ENCODE peak calls at places on chromosomes 3 and 15, in five cellular contexts. O is transverse colon, V is right cardiac atrium, Q is GM23248, B is hepatocyte. P is an unnamed sample.

GRCh38 chr3:13544293-13544831 is 4.6 kb upstream of the FBLN2 start:
- DNase-seq in O (no peak), V (peak), Q (peak), B (no peak), P (no peak)

GRCh38 chr3:176074096-176074495 is 1123.2 kb downstream of the TBL1XR1 start:
- DNase-seq in O (no peak), V (no peak), Q (no peak), B (no peak), P (no peak)

GRCh38 chr3:196684548-196685407 is 27.3 kb downstream of the CEP19 start:
- DNase-seq in O (peak), V (no peak), Q (peak), B (peak), P (peak)

GRCh38 chr3:13135811-13136321 is 62.6 kb upstream of the IQSEC1 start:
- DNase-seq in O (no peak), V (no peak), Q (no peak), B (no peak), P (no peak)

GRCh38 chr3:60972599-60972998 is 278.7 kb downstream of the FHIT start:
- DNase-seq in O (no peak), V (no peak), Q (no peak), B (no peak), P (no peak)

GRCh38 chr15:57668074-57668473 is 38.4 kb upstream of the POLR2M start:
- DNase-seq in O (no peak), V (no peak), Q (no peak), B (no peak), P (no peak)

GRCh38 chr15:90839187-90840071 is 29.0 kb upstream of the FURIN start:
- DNase-seq in O (peak), V (no peak), Q (no peak), B (peak), P (no peak)

GRCh38 chr3:64381369-64381768 is 156.1 kb upstream of the PRICKLE2 start:
- DNase-seq in O (no peak), V (no peak), Q (no peak), B (no peak), P (no peak)

GRCh38 chr3:33544126-33544525 is 103.9 kb upstream of the UBP1 start:
- DNase-seq in O (no peak), V (no peak), Q (peak), B (no peak), P (no peak)

GRCh38 chr3:185423178-185423577 is 60.2 kb downstream of the MAP3K13 start:
- DNase-seq in O (peak), V (no peak), Q (peak), B (no peak), P (no peak)

GRCh38 chr3:54957711-54958110 is 29.9 kb upstream of the LRTM1 start:
- DNase-seq in O (no peak), V (no peak), Q (no peak), B (no peak), P (no peak)

GRCh38 chr3:31710123-31710841 is 177.6 kb downstream of the STT3B start:
- DNase-seq in O (no peak), V (no peak), Q (no peak), B (no peak), P (no peak)
- H3K27ac ChIP-seq in O (no peak), V (no peak), Q (no peak), B (no peak), P (no peak)

DNA sequence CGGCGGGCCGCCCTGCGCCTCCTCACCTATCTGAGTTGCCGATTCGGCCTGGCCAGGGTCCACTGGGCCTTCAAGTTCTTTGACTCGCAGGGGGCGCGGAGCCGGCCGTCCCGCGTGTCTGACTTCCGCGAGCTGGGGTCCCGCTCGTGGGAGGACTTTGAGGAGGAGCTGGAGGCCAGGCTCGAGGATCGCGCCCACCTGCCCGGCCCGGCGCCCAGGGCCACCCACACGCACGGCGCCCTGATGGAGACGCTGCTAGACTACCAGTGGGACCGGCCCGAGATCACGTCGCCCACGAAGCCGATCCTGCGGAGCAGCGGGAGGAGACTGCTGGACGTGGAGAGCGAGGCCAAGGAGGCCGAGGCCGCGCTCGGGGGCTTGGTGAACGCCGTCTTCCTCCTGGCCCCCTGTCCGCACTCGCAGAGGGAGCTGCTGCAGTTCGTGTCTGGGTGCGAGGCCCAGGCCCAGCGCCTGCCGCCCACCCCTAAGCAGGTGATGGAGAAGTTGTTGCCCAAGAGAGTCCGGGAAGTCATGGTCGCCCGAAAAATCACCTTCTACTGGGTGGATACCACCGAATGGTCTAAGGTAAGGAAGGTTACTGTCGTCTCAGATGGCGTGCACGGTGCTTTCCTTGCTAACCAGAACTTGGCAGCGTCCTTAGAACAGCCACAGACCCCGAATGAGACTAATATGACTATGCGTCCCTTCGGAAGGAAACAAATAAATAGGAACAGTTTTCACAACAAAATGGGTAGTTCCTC is 567 bp downstream of the TICRR start:
- DNase-seq in O (no peak), V (no peak), Q (peak), B (peak), P (no peak)
- H3K27ac ChIP-seq in O (peak), V (no peak), Q (no peak), B (no peak), P (no peak)

DNA sequence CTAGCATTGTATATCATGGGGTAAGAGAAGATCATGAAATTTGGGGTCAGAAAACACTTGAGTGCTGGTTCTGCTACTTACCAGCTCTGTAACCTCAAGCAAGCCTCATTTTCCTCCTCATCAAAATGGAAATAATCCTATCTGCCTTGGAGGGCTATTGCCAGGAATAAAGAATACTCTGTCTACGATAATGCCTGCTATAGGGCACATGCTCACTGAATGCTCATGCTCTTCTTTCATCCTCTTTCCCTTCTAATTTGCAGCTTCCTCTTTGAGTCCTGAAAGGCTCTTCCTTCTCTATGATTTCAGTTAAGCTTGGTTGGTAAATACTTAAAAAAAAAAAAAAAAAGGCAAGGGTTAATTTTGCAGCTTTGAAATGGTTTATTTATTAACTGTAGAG is 12.8 kb downstream of the RTP1 start:
- DNase-seq in O (no peak), V (no peak), Q (no peak), B (no peak), P (no peak)
- H3K27ac ChIP-seq in O (peak), V (no peak), Q (peak), B (no peak), P (no peak)

GRCh38 chr15:85615930-85616329 is 178.8 kb downstream of the KLHL25 start:
- DNase-seq in O (no peak), V (no peak), Q (peak), B (peak), P (no peak)
- H3K27ac ChIP-seq in O (peak), V (no peak), Q (peak), B (no peak), P (no peak)

GRCh38 chr3:65412591-65412990 is 626.1 kb downstream of the MAGI1 start:
- DNase-seq in O (peak), V (peak), Q (no peak), B (peak), P (no peak)

GRCh38 chr3:65406470-65406869 is 632.2 kb downstream of the MAGI1 start:
- DNase-seq in O (no peak), V (no peak), Q (peak), B (peak), P (no peak)

GRCh38 chr3:65408531-65409181 is 630.1 kb downstream of the MAGI1 start:
- DNase-seq in O (no peak), V (no peak), Q (no peak), B (no peak), P (no peak)

GRCh38 chr3:65411367-65411766 is 627.4 kb downstream of the MAGI1 start:
- DNase-seq in O (no peak), V (no peak), Q (no peak), B (no peak), P (no peak)
- H3K27ac ChIP-seq in O (peak), V (peak), Q (no peak), B (no peak), P (no peak)

GRCh38 chr3:71444861-71445259 is 138.7 kb downstream of the FOXP1 start:
- DNase-seq in O (no peak), V (no peak), Q (no peak), B (no peak), P (no peak)

GRCh38 chr3:71447803-71448202 is 135.7 kb downstream of the FOXP1 start:
- DNase-seq in O (no peak), V (no peak), Q (no peak), B (no peak), P (no peak)

GRCh38 chr3:71446734-71447133 is 136.8 kb downstream of the FOXP1 start:
- DNase-seq in O (no peak), V (no peak), Q (no peak), B (no peak), P (no peak)

GRCh38 chr3:71446260-71446659 is 137.3 kb downstream of the FOXP1 start:
- DNase-seq in O (no peak), V (no peak), Q (no peak), B (no peak), P (no peak)

DNA sequence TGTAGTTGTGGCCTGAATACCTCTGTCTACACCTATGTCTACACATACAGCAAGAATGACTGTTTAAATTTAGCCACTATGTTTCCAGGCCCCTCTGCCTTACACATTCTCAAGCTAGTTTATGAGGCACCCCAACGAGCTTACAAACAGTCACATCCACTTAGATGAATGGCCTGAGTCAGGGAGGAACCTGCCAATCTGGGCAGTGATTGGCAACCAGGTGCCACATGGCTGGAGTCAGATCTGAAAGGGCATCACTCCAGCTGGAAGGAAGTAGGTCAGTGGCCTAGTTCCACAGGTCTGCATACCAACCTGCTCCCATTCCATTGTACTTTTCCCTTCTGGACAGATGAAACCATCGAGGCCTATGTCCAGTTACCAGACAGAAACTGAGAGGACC is 136.3 kb downstream of the FOXP1 start:
- DNase-seq in O (no peak), V (no peak), Q (no peak), B (no peak), P (peak)
- H3K27ac ChIP-seq in O (no peak), V (no peak), Q (no peak), B (no peak), P (no peak)

GRCh38 chr15:85554852-85555521 is 174.6 kb downstream of the AKAP13 start:
- DNase-seq in O (no peak), V (no peak), Q (no peak), B (no peak), P (no peak)

GRCh38 chr15:85555875-85556617 is 175.6 kb downstream of the AKAP13 start:
- DNase-seq in O (no peak), V (no peak), Q (no peak), B (no peak), P (no peak)

GRCh38 chr15:85558747-85559327 is 178.4 kb downstream of the AKAP13 start:
- DNase-seq in O (no peak), V (no peak), Q (no peak), B (no peak), P (no peak)

GRCh38 chr15:85557385-85557784 is 177.0 kb downstream of the AKAP13 start:
- DNase-seq in O (no peak), V (no peak), Q (no peak), B (no peak), P (no peak)

DNA sequence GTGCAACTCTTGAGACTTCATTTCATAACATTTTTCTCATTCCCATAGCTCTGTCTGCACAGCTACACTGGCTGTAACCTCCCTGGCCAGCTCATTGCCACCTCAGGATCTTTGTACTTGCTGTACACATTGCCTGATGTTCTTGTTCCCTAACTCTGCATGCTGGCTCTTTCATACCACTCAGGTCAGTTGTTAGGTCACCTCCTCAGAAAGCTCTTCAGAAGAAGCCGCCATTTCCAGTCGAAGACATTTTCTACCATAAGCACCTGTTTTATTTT is 176.2 kb downstream of the AKAP13 start:
- DNase-seq in O (no peak), V (no peak), Q (no peak), B (no peak), P (no peak)
- H3K27ac ChIP-seq in O (no peak), V (no peak), Q (no peak), B (no peak), P (no peak)